ENCODE peak calls at places on chromosome 12, in ten cellular contexts. T is endothelial cell of umbilical vein, J is RWPE1, P is heart left ventricle, W is left ventricle myocardium inferior, X is fibroblast of the aortic adventitia, E is GM20000, L is A673, C is ovary, G is brain microvascular endothelial cell. Q is an unnamed sample.
A peak's percentile ranks its signal among the peaks of the same experiment; 100 is the strongest.

GRCh38 chr12:122062832-122063690 is 15.5 kb upstream of the MLXIP start:
- DNase-seq in G (peak; percentile 61), P (peak; percentile 46), C (peak; percentile 78), L (no peak), J (peak; percentile 74), X (peak; percentile 89), T (peak; percentile 96), W (peak; percentile 52), E (no peak), Q (no peak)

GRCh38 chr12:19382111-19382526 is 57.2 kb upstream of the AEBP2 start:
- DNase-seq in J (peak; percentile 53), L (peak; percentile 83), T (peak; percentile 65), X (peak; percentile 85), C (no peak), P (no peak), W (no peak), G (peak; percentile 92), E (peak; percentile 65), Q (no peak)

GRCh38 chr12:70617450-70617849 is 19.8 kb downstream of the PTPRB start:
- DNase-seq in W (no peak), L (no peak), J (no peak), C (no peak), E (no peak), G (no peak), T (no peak), P (no peak), X (no peak), Q (no peak)

GRCh38 chr12:5428332-5429221 is 3.3 kb upstream of the NTF3 start:
- DNase-seq in L (no peak), T (peak; percentile 50), P (no peak), X (peak; percentile 44), W (no peak), G (peak; percentile 44), E (no peak), C (no peak), J (no peak), Q (no peak)

GRCh38 chr12:103868215-103868614 is 27.2 kb upstream of the NT5DC3 start:
- DNase-seq in L (no peak), C (no peak), E (no peak), W (no peak), T (no peak), G (no peak), J (no peak), X (peak; percentile 14), P (no peak), Q (no peak)

GRCh38 chr12:7693793-7694192 is 1.8 kb downstream of the GDF3 start:
- DNase-seq in J (no peak), C (no peak), E (no peak), G (no peak), P (no peak), W (no peak), L (no peak), X (no peak), T (no peak), Q (no peak)

GRCh38 chr12:61891632-61892031 is 368.6 kb upstream of the USP15 start:
- DNase-seq in G (peak; percentile 53), X (no peak), C (no peak), L (no peak), W (no peak), J (no peak), P (no peak), T (no peak), E (no peak), Q (no peak)

GRCh38 chr12:68122236-68122920 is 37.2 kb downstream of the IFNG start:
- DNase-seq in P (no peak), W (no peak), J (no peak), G (peak; percentile 32), E (no peak), X (no peak), C (no peak), L (no peak), T (no peak), Q (no peak)

GRCh38 chr12:124098887-124099286 is 125.9 kb downstream of the ZNF664 start:
- DNase-seq in X (no peak), T (no peak), G (no peak), E (no peak), W (no peak), C (no peak), J (no peak), P (no peak), L (no peak), Q (no peak)

GRCh38 chr12:100185361-100185894 is 15.2 kb upstream of the ACTR6 start:
- DNase-seq in G (no peak), C (no peak), J (no peak), T (no peak), E (no peak), W (no peak), X (peak; percentile 15), P (no peak), L (no peak), Q (no peak)

GRCh38 chr12:103712191-103712590 is 125.1 kb downstream of the STAB2 start:
- DNase-seq in T (no peak), J (no peak), E (no peak), P (no peak), X (no peak), L (no peak), G (no peak), W (no peak), C (no peak), Q (no peak)

GRCh38 chr12:94109154-94109553 is 39.2 kb upstream of the PLXNC1 start:
- DNase-seq in L (no peak), C (no peak), P (no peak), W (no peak), E (peak; percentile 29), X (peak; percentile 30), J (no peak), G (peak; percentile 71), T (no peak), Q (no peak)

GRCh38 chr12:56082967-56083366 is 3.0 kb downstream of the ERBB3 start:
- DNase-seq in X (no peak), J (no peak), G (no peak), P (no peak), C (no peak), T (no peak), L (no peak), E (no peak), W (no peak), Q (no peak)

GRCh38 chr12:56086608-56087007 is 6.6 kb downstream of the ERBB3 start:
- DNase-seq in E (no peak), C (no peak), J (no peak), T (no peak), W (no peak), P (no peak), G (no peak), X (no peak), L (no peak), Q (no peak)

GRCh38 chr12:56087220-56087619 is 7.3 kb downstream of the ERBB3 start:
- DNase-seq in W (peak; percentile 84), C (no peak), L (no peak), J (no peak), G (no peak), T (no peak), P (peak; percentile 83), X (peak; percentile 11), E (no peak), Q (no peak)

GRCh38 chr12:56086096-56086495 is 6.1 kb downstream of the ERBB3 start:
- DNase-seq in C (no peak), W (no peak), G (no peak), E (no peak), L (no peak), X (no peak), T (no peak), P (no peak), J (peak; percentile 55), Q (no peak)

GRCh38 chr12:56084958-56085543 is 5.1 kb downstream of the ERBB3 start:
- DNase-seq in X (no peak), P (no peak), G (no peak), J (no peak), C (no peak), W (no peak), L (peak; percentile 54), E (peak; percentile 40), T (peak; percentile 20), Q (no peak)
- TF ChIP-seq CTCF in X (peak; percentile 31), P (no peak), G (peak; percentile 72), J (no peak), C (no peak), W (no peak), L (peak; percentile 72), E (peak; percentile 17), T (peak; percentile 58), Q (no peak)

GRCh38 chr12:57864382-57864781 is 17.9 kb upstream of the CTDSP2 start:
- DNase-seq in E (no peak), J (no peak), X (no peak), C (no peak), T (no peak), G (no peak), L (peak; percentile 29), P (no peak), W (no peak), Q (no peak)
- TF ChIP-seq CTCF in E (no peak), J (no peak), X (no peak), C (no peak), T (no peak), G (peak; percentile 8), L (no peak), P (no peak), W (no peak), Q (no peak)

DNA sequence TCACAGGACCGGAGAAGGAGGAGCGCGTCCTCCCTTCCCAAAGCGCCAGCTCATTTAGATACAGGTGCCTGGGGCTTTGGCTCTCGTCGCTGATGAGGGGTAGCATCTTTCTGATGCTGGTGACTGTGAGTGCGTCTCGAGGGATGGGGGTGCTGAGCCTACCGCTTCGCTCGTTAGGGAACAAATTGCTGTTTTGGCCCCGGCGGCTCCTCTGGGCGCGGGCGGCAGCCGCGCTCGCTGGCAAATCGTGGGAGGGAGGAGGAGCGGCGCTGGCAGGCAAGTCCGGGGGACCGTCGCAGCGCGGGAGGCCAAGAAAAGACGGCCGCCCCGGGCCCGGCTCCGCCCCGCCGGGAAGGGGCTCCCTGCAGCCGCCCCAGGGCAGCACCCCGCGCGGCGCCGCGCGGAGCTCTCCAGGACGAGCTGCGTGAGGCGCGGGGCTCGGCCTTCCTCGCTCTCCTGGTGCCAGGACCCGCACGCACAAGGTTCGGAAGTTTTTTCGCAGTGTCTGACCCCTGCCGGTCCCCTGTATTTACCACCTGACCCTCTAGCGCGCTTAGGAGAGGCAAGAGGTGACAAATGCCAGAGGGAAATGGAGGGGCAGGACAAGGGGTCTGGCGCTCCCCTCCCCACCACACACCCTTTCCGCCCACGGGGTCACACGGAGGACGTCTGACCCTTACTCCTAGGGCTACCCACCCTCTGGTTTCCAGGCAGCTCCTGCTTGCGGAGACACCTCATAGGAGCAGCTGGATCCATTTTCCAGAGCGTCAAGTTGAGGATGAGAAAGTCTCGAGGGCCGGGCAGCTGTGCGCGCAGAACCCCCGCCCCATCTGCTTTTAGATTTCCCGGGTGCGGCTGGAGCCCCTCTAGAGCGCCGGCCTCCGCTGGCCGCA is 875 bp upstream of the KCNH3 start:
- DNase-seq in P (no peak), L (peak; percentile 42), X (no peak), C (no peak), G (no peak), T (no peak), W (no peak), J (no peak), E (peak; percentile 60), Q (no peak)
- TF ChIP-seq CTCF in P (no peak), L (no peak), X (no peak), C (no peak), G (peak; percentile 14), T (no peak), W (no peak), J (no peak), E (peak; percentile 10), Q (no peak)

DNA sequence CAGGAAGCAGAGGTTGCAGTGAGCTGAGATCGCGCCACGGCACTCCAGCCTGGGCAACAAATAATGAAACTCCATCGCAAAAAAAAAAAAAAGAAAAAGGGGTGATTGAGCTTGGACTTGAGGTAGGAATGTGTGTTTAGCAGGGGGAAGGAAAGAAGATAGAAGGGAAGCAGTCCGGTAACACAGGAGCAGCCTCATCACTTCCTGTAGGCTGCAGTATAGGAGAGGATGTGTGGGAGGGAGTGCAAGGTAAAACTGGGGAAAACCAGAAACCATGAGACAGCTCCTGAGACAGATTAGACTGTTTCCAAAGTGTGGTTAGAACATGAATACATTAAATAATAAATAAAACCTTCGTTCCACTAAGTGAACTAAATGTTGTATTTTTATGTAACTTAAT is 49.2 kb downstream of the FGD4 start:
- DNase-seq in G (no peak), X (no peak), W (no peak), L (no peak), E (peak; percentile 17), T (no peak), C (no peak), J (no peak), P (no peak), Q (no peak)
- TF ChIP-seq CTCF in G (peak; percentile 20), X (no peak), W (no peak), L (no peak), E (no peak), T (no peak), C (no peak), J (no peak), P (no peak), Q (no peak)

Q was measured in natural killer cell.